ENCODE peak calls at places on chromosomes 6 and 20, in five cellular contexts. U is sigmoid colon, G is endothelial cell of umbilical vein, Y is GM12891, E is HL-60. T is an unnamed sample.

GRCh38 chr20:55500130-55500529 is 505.2 kb downstream of the CBLN4 start:
- DNase-seq in U (no peak), G (no peak), E (no peak), Y (no peak), T (peak)

GRCh38 chr6:31356216-31356945 is 598 bp downstream of the HLA-B start:
- DNase-seq in G (peak), Y (no peak), E (peak), U (peak), T (peak)

GRCh38 chr6:150478651-150479498 is 110.1 kb downstream of the IYD start:
- DNase-seq in E (no peak), U (no peak), G (peak), Y (no peak), T (no peak)

GRCh38 chr20:59805266-59805665 is 128.2 kb downstream of the SYCP2 start:
- DNase-seq in G (no peak), U (no peak), Y (no peak), E (no peak), T (no peak)

GRCh38 chr20:17712708-17713107 is 12.9 kb downstream of the BANF2 start:
- DNase-seq in E (no peak), G (no peak), Y (no peak), U (no peak), T (no peak)

GRCh38 chr6:21987501-21987957 is 309.3 kb downstream of the PRL start:
- DNase-seq in U (peak), Y (peak), G (peak), E (peak), T (peak)

GRCh38 chr6:131061041-131061770 is 1.8 kb downstream of the EPB41L2 start:
- DNase-seq in E (no peak), G (peak), U (no peak), Y (no peak), T (no peak)

GRCh38 chr20:43857127-43857526 is 57.5 kb upstream of the TOX2 start:
- DNase-seq in Y (no peak), G (no peak), U (no peak), E (no peak), T (no peak)

GRCh38 chr6:21603516-21603952 is 10.0 kb downstream of the SOX4 start:
- DNase-seq in U (no peak), G (peak), E (no peak), Y (no peak), T (no peak)

GRCh38 chr6:151680846-151681425 is 126.5 kb upstream of the ESR1 start:
- DNase-seq in U (no peak), G (no peak), Y (no peak), E (no peak), T (no peak)

GRCh38 chr20:46159101-46159897 is 41.2 kb downstream of the CD40 start:
- DNase-seq in E (no peak), G (no peak), Y (no peak), U (no peak), T (no peak)

GRCh38 chr6:102356170-102356569 is 962.7 kb downstream of the GRIK2 start:
- DNase-seq in Y (no peak), U (no peak), G (no peak), E (no peak), T (no peak)

GRCh38 chr6:74713941-74714340 is 491.9 kb downstream of the COL12A1 start:
- DNase-seq in Y (no peak), U (no peak), G (no peak), E (no peak), T (no peak)

GRCh38 chr6:85449818-85450577 is at the start of gene NT5E:
- DNase-seq in Y (peak), G (peak), U (peak), E (no peak), T (peak)

GRCh38 chr6:161079566-161080262 is 88.1 kb downstream of the MAP3K4 start:
- DNase-seq in U (no peak), G (no peak), Y (no peak), E (no peak), T (no peak)

GRCh38 chr6:142322504-142323198 is 20.8 kb downstream of the ADGRG6 start:
- DNase-seq in U (no peak), G (no peak), E (no peak), Y (no peak), T (no peak)

GRCh38 chr20:59191756-59192532 is 28.3 kb downstream of the ZNF831 start:
- DNase-seq in Y (no peak), E (no peak), G (no peak), U (no peak), T (no peak)

GRCh38 chr6:5085638-5086293 is 625 bp downstream of the PPP1R3G start:
- DNase-seq in G (peak), U (no peak), E (peak), Y (no peak), T (peak)

GRCh38 chr6:82259389-82259788 is 11.8 kb upstream of the IBTK start:
- DNase-seq in U (no peak), Y (no peak), G (no peak), E (peak), T (no peak)

GRCh38 chr6:22078802-22079545 is 217.9 kb downstream of the PRL start:
- DNase-seq in G (no peak), Y (no peak), U (no peak), E (no peak), T (no peak)

GRCh38 chr6:160188773-160189172 is 67.2 kb downstream of the SLC22A1 start:
- DNase-seq in Y (no peak), U (no peak), G (no peak), E (no peak), T (no peak)

GRCh38 chr20:54070187-54070987 is at the start of gene BCAS1:
- DNase-seq in Y (no peak), G (no peak), U (no peak), E (no peak), T (peak)

GRCh38 chr6:3037578-3038365 is 30.5 kb upstream of the RIPK1 start:
- DNase-seq in E (no peak), G (peak), U (no peak), Y (no peak), T (no peak)

GRCh38 chr20:1964659-1965405 is 29.0 kb downstream of the PDYN start:
- DNase-seq in G (no peak), U (peak), Y (no peak), E (no peak), T (no peak)

GRCh38 chr6:16901777-16902176 is 140.5 kb upstream of the ATXN1 start:
- DNase-seq in Y (no peak), G (peak), E (no peak), U (peak), T (peak)

GRCh38 chr6:121135425-121135824 is 198.9 kb downstream of the TBC1D32 start:
- DNase-seq in Y (no peak), G (no peak), U (no peak), E (no peak), T (no peak)

GRCh38 chr20:1819311-1820136 is 75.7 kb upstream of the SIRPA start:
- DNase-seq in Y (no peak), G (no peak), U (no peak), E (no peak), T (peak)

GRCh38 chr20:36861625-36861874 is 14.4 kb upstream of the TLDC2 start:
- DNase-seq in E (no peak), Y (no peak), U (peak), G (no peak), T (no peak)

GRCh38 chr6:56749632-56750151 is 107.0 kb upstream of the DST start:
- DNase-seq in U (no peak), Y (no peak), G (peak), E (no peak), T (no peak)

GRCh38 chr6:26187981-26188635 is 100.9 kb downstream of the HFE start:
- DNase-seq in G (no peak), Y (no peak), U (no peak), E (peak), T (peak)

GRCh38 chr20:24584538-24585356 is 115.3 kb downstream of the SYNDIG1 start:
- DNase-seq in G (no peak), Y (no peak), U (no peak), E (no peak), T (no peak)

GRCh38 chr6:69343856-69344255 is 453.0 kb downstream of the LMBRD1 start:
- DNase-seq in U (no peak), G (no peak), E (no peak), Y (no peak), T (no peak)

GRCh38 chr6:118562959-118563358 is 14.9 kb downstream of the PLN start:
- DNase-seq in G (no peak), Y (no peak), U (no peak), E (no peak), T (no peak)

GRCh38 chr20:41553142-41553879 is 64.9 kb downstream of the CHD6 start:
- DNase-seq in Y (no peak), U (no peak), G (no peak), E (no peak), T (no peak)

GRCh38 chr6:31473780-31474725 is 23.9 kb upstream of the MICB start:
- DNase-seq in G (peak), Y (no peak), U (no peak), E (no peak), T (no peak)

GRCh38 chr6:5294392-5295211 is 33.3 kb downstream of the FARS2 start:
- DNase-seq in E (no peak), G (no peak), Y (no peak), U (no peak), T (no peak)

GRCh38 chr6:6612308-6612707 is 23.8 kb downstream of the LY86 start:
- DNase-seq in Y (no peak), U (no peak), E (no peak), G (no peak), T (no peak)

GRCh38 chr6:6605873-6606272 is 17.4 kb downstream of the LY86 start:
- DNase-seq in E (no peak), U (no peak), Y (no peak), G (no peak), T (no peak)

GRCh38 chr6:6611486-6611885 is 23.0 kb downstream of the LY86 start:
- DNase-seq in E (no peak), U (no peak), Y (no peak), G (no peak), T (no peak)

GRCh38 chr6:6614096-6614964 is 25.8 kb downstream of the LY86 start:
- DNase-seq in G (no peak), Y (no peak), E (no peak), U (no peak), T (no peak)

DNA sequence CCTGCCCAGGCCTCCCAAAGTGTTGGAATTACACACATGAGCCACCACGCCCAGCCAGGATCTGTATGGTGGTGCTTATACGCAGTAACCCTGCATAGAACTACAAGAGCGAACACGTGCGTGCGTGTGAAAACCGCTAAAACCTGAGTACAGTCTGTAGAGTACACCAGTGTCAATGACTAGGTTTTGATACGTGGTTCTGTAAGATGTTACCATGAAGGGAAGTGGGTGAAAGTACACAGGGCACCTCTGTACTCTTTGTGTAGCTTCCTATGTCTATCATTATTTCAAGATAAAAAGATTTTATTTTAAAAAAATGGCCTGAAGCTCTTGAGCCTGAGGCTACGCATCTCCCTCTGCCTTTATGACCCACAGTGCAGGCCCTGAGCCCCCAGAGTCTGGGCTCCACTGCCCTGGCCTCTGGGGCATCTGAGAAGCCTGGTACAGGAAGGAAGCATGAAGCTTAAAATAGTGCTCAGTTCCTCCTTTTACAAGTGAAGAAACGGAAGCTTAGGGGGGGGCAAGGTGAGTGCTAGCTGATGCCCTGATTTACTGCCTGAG is 21.6 kb downstream of the LY86 start:
- DNase-seq in E (no peak), U (no peak), G (no peak), Y (peak), T (peak)
- TF ChIP-seq POLR2AphosphoS5 in E (no peak), U (no peak), G (no peak), Y (no peak), T (no peak)

DNA sequence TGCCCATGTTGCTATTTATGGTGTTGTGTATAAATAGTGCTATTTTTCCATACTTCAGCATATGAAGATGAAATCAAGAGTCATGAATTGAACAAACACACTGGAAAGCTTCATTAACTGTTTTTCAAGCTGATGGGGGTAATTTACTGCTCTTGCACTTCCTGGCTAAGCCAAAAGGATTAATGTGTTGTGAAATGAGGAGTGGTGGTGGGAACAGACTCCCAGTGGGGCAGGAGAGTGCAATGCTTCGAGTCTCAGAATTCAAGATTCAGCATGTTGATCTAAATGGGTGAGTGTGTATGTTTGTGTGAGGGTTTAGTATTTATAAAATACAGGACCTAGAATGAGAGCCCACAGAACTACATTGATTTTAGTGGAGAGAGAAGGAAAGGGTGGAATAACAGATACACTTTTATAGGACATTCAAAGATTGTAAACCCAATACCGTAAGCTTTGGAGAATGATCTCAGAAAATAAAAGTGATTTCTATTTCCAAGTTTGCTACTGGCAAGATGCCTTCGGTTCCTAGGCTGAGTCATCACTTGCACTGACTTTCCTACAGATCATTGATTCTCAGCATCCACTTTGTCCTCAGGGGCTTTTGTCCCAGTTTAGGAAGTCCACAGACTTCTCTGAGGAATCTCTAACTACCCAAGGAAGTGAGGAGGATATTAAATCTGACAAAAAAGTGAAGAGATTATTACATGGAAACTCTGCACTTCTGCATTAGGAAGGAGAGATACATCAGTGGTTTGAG is 303.6 kb downstream of the TRDN start:
- DNase-seq in G (no peak), U (no peak), Y (no peak), E (no peak), T (no peak)
- TF ChIP-seq POLR2AphosphoS5 in G (no peak), U (no peak), Y (no peak), E (no peak), T (no peak)

GRCh38 chr20:15339264-15339663 is 1001.9 kb upstream of the FLRT3 start:
- DNase-seq in G (no peak), Y (no peak), U (no peak), E (no peak), T (no peak)
- TF ChIP-seq POLR2AphosphoS5 in G (no peak), Y (no peak), U (no peak), E (no peak), T (no peak)

GRCh38 chr6:139497344-139497961 is 123.0 kb upstream of the CITED2 start:
- DNase-seq in G (no peak), E (no peak), U (no peak), Y (no peak), T (no peak)
- TF ChIP-seq POLR2AphosphoS5 in G (no peak), E (no peak), U (no peak), Y (no peak), T (no peak)

GRCh38 chr6:33092385-33092784 is 16.6 kb downstream of the HLA-DPB1 start:
- DNase-seq in G (no peak), U (no peak), E (no peak), Y (no peak), T (no peak)

GRCh38 chr6:33088258-33088930 is 12.6 kb downstream of the HLA-DPB1 start:
- DNase-seq in U (no peak), E (no peak), Y (no peak), G (no peak), T (no peak)

GRCh38 chr6:33085627-33086026 is 9.8 kb downstream of the HLA-DPB1 start:
- DNase-seq in G (no peak), U (no peak), E (no peak), Y (no peak), T (no peak)

GRCh38 chr6:33091957-33092356 is 16.2 kb downstream of the HLA-DPB1 start:
- DNase-seq in Y (no peak), U (no peak), G (no peak), E (no peak), T (peak)

DNA sequence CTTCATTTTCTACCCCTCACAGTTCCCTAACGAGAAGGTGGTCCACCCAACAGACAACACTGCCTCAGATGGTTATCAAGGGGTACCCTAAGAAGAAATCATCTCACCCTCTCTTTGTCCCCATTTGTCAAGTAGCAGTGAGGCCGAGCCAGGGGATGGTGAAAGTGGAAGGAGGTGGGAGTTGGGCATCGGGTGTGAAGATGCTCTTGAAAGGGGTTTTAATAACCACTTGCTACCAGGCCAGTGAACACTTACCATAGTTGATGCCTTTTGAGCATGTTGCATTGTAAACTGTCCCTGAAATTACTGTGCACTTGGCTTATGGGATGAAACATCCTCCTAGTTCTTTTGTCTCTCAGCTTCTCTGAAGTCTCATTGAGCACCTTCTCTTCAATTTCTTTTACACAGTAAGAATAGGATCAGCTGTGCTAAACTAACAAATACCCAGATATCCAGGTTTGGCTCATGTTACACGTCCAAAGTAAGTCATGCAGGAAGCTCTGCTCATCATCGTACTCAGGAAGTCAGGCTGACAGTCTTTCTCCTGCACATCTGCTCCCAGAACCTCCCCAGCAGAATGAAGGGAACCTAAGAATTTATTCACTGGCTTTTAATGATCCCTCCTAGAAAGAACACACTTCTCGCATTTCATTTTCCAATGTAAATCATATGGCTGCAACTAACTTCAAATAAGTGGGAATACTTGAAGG is 13.3 kb downstream of the HLA-DPB1 start:
- DNase-seq in Y (no peak), G (no peak), E (no peak), U (no peak), T (no peak)
- TF ChIP-seq POLR2AphosphoS5 in Y (peak), G (no peak), E (no peak), U (no peak), T (no peak)

GRCh38 chr20:63854766-63855362 is 6.4 kb upstream of the ABHD16B start:
- DNase-seq in E (no peak), U (no peak), G (no peak), Y (no peak), T (no peak)
- TF ChIP-seq POLR2AphosphoS5 in E (no peak), U (no peak), G (no peak), Y (no peak), T (no peak)

GRCh38 chr6:37555040-37555781 is 55.5 kb upstream of the CCDC167 start:
- DNase-seq in Y (no peak), U (no peak), E (no peak), G (no peak), T (no peak)
- TF ChIP-seq POLR2AphosphoS5 in Y (peak), U (no peak), E (no peak), G (no peak), T (no peak)

DNA sequence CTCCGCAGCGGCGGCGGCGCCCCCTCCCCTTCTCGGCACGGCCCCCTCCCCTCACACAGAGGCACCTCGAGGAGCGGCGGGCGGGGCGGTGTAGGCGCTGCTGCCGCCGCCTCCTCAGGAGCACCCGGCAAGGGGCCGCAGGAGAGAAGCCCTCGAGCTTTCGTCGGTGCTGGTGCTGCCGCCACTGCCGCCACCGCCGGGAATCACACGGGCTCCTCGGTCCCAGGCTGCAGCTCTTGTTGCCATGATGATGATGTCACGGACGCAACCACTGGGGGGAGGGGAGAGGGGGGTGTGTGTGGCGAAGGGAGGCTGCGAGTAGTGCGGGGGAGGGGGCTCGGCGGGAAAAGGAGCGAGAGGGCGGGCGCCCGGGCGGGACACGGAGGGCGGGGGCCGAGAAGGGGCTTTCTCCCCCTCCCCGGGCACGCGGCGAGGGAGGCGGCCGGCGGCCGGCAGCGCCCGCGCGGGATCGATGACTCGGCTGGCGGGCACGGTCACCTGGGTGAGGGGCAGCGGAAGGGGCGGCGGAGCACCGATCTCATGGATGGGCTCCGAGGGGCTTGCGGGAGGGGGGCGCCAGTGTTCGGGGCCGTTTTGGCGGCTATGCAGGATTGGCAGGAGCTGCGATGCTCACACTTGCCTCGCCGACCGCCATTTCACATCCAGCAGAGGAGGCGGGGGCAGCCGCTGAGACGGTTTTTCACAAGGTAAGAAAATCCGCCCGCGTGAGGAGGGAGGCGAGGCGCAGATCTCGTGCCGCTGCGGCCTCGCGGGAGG is at the start of gene REV3L:
- DNase-seq in U (peak), E (peak), Y (peak), G (peak), T (peak)
- TF ChIP-seq POLR2AphosphoS5 in U (peak), E (peak), Y (peak), G (peak), T (peak)

T was measured in transverse colon.